ENCODE peak calls at places on chromosomes 3 and 15, in four cellular contexts. V, B, C and L are unnamed samples.

GRCh38 chr15:76614725-76615124 is 278.2 kb downstream of the ISL2 start:
- DNase-seq in V (no peak), B (no peak), C (no peak), L (no peak)

GRCh38 chr3:177441281-177441812 is 244.1 kb upstream of the TBL1XR1 start:
- DNase-seq in V (no peak), C (no peak), B (no peak), L (no peak)

GRCh38 chr15:90037961-90038633 is 37.0 kb downstream of the ZNF710 start:
- DNase-seq in V (peak), C (no peak), B (peak), L (no peak)

GRCh38 chr3:6965881-6966280 is 105.0 kb downstream of the GRM7 start:
- DNase-seq in B (no peak), C (no peak), V (no peak), L (no peak)

GRCh38 chr3:147407495-147408179 is 1.3 kb upstream of the ZIC4 start:
- DNase-seq in C (no peak), B (no peak), V (no peak), L (no peak)

GRCh38 chr15:68503791-68504720 is 72.1 kb upstream of the ITGA11 start:
- DNase-seq in C (peak), V (no peak), B (peak), L (no peak)

GRCh38 chr3:158272071-158272470 is 162.2 kb downstream of the RSRC1 start:
- DNase-seq in B (no peak), C (no peak), V (no peak), L (no peak)

GRCh38 chr3:134333522-134334181 is 40.6 kb downstream of the AMOTL2 start:
- DNase-seq in B (peak), C (peak), V (peak), L (no peak)

GRCh38 chr3:192933779-192934456 is 16.3 kb upstream of the MB21D2 start:
- DNase-seq in V (peak), C (no peak), B (peak), L (no peak)

GRCh38 chr3:151468284-151468917 is 7.5 kb upstream of the IGSF10 start:
- DNase-seq in C (no peak), B (peak), V (peak), L (no peak)

GRCh38 chr3:172259191-172259590 is 189.1 kb downstream of the GHSR start:
- DNase-seq in V (peak), C (no peak), B (no peak), L (no peak)

GRCh38 chr15:61049934-61050333 is 179.2 kb downstream of the RORA start:
- DNase-seq in C (no peak), B (peak), V (peak), L (no peak)

GRCh38 chr15:66631616-66632263 is 65.9 kb upstream of the LCTL start:
- DNase-seq in C (no peak), V (no peak), B (no peak), L (no peak)

GRCh38 chr3:129352045-129352444 is 73.4 kb downstream of the HMCES start:
- DNase-seq in C (no peak), V (no peak), B (no peak), L (no peak)

GRCh38 chr3:30356901-30357753 is 249.3 kb upstream of the TGFBR2 start:
- DNase-seq in C (no peak), B (peak), V (no peak), L (no peak)

GRCh38 chr3:157089455-157090221 is 70.3 kb downstream of the CCNL1 start:
- DNase-seq in B (peak), V (peak), C (no peak), L (no peak)

GRCh38 chr3:157086775-157087174 is 73.2 kb downstream of the CCNL1 start:
- DNase-seq in V (no peak), C (no peak), B (no peak), L (no peak)

GRCh38 chr3:157087398-157088132 is 72.4 kb downstream of the CCNL1 start:
- DNase-seq in B (no peak), C (no peak), V (no peak), L (no peak)

GRCh38 chr3:157088133-157088488 is 71.8 kb downstream of the CCNL1 start:
- DNase-seq in B (no peak), C (no peak), V (no peak), L (no peak)

GRCh38 chr3:157088506-157089454 is 71.2 kb downstream of the CCNL1 start:
- DNase-seq in B (peak), C (peak), V (peak), L (peak)
- TF ChIP-seq CTCF in B (peak), C (peak), V (peak), L (peak)

DNA sequence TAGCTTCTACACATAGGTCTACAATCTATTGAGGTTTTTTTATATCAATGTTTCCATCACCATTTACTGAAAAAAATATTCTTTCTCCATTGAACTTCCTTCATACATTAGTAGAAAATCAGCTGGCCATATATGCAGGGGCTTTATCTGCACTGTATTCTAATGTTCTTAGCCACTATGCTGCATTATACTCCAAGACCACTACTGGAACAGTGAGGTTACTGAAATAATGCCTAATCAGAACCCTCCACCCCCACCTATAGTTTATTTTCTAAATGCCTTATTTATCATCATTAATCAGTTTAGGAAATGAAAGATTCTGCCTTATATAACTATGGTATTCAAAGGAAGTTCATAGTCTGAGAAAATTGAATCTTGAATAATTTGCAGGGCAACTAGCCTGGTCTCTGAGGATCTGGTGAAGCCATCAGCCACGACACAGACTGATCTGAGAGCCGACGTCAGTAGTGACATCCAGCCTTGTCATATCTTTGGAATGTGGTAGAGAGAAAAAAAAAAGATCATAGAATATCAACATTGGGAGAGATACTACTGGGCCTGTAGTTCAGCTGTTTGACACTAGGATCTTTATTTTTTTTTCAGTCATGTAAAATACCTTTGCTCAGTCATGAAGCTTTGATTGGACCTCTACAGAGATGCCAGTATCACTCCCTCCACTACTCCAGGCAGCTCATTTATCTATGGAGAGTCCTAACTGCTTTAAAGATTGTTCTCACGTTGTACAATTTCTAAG is 66.6 kb downstream of the P3H2 start:
- DNase-seq in B (peak), C (no peak), V (peak), L (no peak)
- TF ChIP-seq CTCF in B (peak), C (no peak), V (peak), L (peak)

GRCh38 chr3:11726146-11726545 is 82.4 kb upstream of the VGLL4 start:
- DNase-seq in V (no peak), B (no peak), C (no peak), L (no peak)
- TF ChIP-seq CTCF in V (no peak), B (no peak), C (no peak), L (no peak)

GRCh38 chr3:186002884-186003472 is 65.2 kb upstream of the TRA2B start:
- DNase-seq in B (peak), V (no peak), C (peak), L (no peak)
- TF ChIP-seq CTCF in B (peak), V (peak), C (peak), L (peak)

GRCh38 chr3:64765951-64766350 is 78.2 kb upstream of the ADAMTS9 start:
- DNase-seq in C (no peak), B (no peak), V (no peak), L (no peak)

GRCh38 chr3:64761729-64762432 is 74.1 kb upstream of the ADAMTS9 start:
- DNase-seq in V (no peak), C (no peak), B (no peak), L (no peak)

GRCh38 chr3:64766463-64766862 is 78.7 kb upstream of the ADAMTS9 start:
- DNase-seq in C (no peak), B (no peak), V (no peak), L (no peak)

GRCh38 chr3:64764386-64764929 is 76.7 kb upstream of the ADAMTS9 start:
- DNase-seq in V (no peak), B (no peak), C (no peak), L (no peak)

GRCh38 chr3:64763980-64764379 is 76.2 kb upstream of the ADAMTS9 start:
- DNase-seq in V (no peak), C (no peak), B (no peak), L (no peak)
- TF ChIP-seq CTCF in V (no peak), C (no peak), B (no peak), L (no peak)

DNA sequence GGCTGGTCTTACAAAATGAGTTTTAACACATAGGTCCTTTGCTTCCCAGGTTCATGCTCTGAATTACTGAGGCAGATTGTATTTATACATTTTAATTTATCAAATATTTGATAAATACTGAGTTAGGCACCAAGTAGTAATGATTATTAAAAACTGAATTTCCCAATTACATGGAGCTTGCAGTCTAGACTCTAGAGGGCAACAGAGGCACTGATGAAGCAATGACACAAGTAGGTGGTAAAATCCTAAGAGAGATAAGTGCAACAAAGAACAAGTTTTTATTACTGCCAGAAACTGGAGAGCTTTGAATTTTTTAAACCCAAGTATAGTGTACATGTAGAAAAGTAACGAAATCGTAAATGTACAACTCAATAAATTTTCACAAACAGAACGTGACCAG is 406.2 kb upstream of the RARB start:
- DNase-seq in C (no peak), B (peak), V (peak), L (no peak)
- TF ChIP-seq CTCF in C (peak), B (no peak), V (peak), L (peak)

DNA sequence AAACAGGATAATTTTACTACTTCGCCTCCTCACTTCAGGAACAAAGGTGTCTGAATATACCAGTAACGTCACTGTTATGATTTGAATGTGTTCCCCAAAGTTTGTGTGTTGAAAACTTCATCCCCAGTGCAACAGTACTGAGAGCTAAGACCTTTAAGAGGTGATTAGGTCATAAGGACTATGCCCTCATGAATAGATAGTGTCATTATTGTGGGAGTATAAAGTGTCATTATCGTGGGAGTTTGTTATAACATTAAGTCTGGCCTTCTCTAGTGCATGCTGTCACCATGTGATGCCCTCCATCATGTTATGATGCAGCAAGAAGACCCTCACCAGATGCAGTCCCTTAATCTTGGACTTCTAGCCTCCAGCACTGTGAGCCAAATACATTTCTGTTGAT is 53.7 kb upstream of the TLE3 start:
- DNase-seq in V (no peak), C (no peak), B (no peak), L (no peak)
- TF ChIP-seq CTCF in V (no peak), C (no peak), B (no peak), L (no peak)

DNA sequence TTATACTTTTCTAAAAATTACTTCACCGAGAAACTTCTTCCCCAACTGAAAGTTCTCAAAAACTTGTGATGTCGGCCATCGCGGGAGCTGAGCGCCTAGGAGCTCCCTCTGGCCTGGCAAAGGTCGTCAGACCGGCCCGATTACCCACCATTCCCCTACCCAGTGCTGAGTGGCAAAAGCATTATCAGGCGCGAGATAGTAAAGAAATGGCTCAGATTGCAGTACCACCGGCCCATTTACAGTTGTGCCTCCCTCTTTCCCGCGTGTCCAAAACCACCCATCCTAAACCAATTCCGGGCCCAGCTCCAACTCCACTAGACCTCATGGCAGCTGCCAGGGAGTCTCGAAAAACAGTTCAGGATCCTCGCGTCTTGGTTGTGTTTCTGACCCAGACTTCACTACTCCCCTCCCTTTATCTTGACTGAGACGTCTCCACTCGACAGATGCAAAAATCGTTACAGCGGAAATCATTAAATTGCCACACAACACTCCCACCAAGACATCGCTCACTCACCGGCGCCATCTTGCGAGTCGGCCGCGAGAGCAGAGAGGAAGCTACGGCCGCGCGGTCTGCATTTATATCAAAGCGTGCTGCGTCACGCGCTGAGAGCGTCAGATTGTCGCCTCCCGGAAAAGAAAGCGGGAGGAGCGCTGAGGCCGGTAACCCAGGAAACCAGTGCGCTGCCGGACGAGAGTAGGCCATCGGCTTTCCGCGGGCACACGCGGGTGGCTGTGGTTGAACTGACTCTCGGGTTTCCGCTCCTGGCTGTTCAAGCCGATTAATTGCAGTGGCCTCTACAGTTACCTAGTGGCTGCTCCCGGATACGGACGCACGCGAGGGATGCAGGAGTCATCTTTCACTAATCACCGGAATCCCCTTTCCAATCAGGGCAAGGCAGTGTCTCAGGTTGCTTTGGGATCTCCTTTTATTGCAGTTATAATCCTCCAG is at the start of gene RPL22L1:
- DNase-seq in B (peak), C (peak), V (peak), L (peak)
- TF ChIP-seq CTCF in B (peak), C (no peak), V (peak), L (peak)